ENCODE peak calls at places on chromosomes 6 and 20, in eight cellular contexts. M is tibial nerve, G is PC-9, A is psoas muscle, J is left ventricle myocardium inferior, E is HCT116, T is stomach, O is dorsolateral prefrontal cortex. W is an unnamed sample.

GRCh38 chr6:169820358-169820757 is 68.9 kb downstream of the ERMARD start:
- DNase-seq in T (no peak), G (no peak), J (no peak), M (no peak), E (no peak), A (no peak), O (no peak), W (no peak)

GRCh38 chr6:156379392-156379910 is 397.7 kb upstream of the ARID1B start:
- DNase-seq in E (no peak), J (no peak), M (no peak), T (no peak), O (no peak), G (no peak), A (no peak), W (no peak)

GRCh38 chr6:4931530-4932505 is 72.0 kb downstream of the RPP40 start:
- DNase-seq in A (no peak), O (no peak), E (no peak), G (peak), M (no peak), T (no peak), J (no peak), W (peak)

GRCh38 chr20:32287231-32287638 is 9.8 kb downstream of the KIF3B start:
- DNase-seq in G (no peak), E (no peak), T (no peak), O (no peak), M (no peak), A (no peak), J (no peak), W (no peak)

GRCh38 chr6:106360410-106360988 is at the start of gene CRYBG1:
- DNase-seq in G (peak), O (peak), J (peak), E (peak), M (no peak), A (peak), T (peak), W (peak)

GRCh38 chr6:7484666-7485065 is 56.8 kb upstream of the DSP start:
- DNase-seq in G (no peak), T (no peak), A (no peak), E (no peak), J (no peak), M (no peak), O (no peak), W (no peak)

GRCh38 chr6:144008501-144009245 is 614 bp upstream of the PLAGL1 start:
- DNase-seq in M (no peak), A (no peak), J (no peak), O (no peak), E (no peak), G (no peak), T (no peak), W (no peak)

GRCh38 chr6:1624848-1625341 is 15.2 kb downstream of the FOXC1 start:
- DNase-seq in G (peak), E (no peak), J (no peak), M (no peak), A (peak), O (no peak), T (no peak), W (no peak)

GRCh38 chr6:17580518-17581048 is 19.5 kb upstream of the FAM8A1 start:
- DNase-seq in J (peak), G (peak), O (peak), M (no peak), T (peak), A (peak), E (no peak), W (peak)

GRCh38 chr6:41449399-41450245 is 96.6 kb upstream of the FOXP4 start:
- DNase-seq in G (no peak), M (peak), O (no peak), E (no peak), A (peak), J (no peak), T (peak), W (no peak)

GRCh38 chr6:16302721-16303552 is 64.5 kb downstream of the GMPR start:
- DNase-seq in G (no peak), J (no peak), A (no peak), E (no peak), T (no peak), O (no peak), M (no peak), W (no peak)

GRCh38 chr20:34771680-34772081 is 53.8 kb downstream of the NCOA6 start:
- DNase-seq in G (no peak), J (no peak), T (no peak), O (no peak), A (no peak), E (no peak), M (no peak), W (no peak)

GRCh38 chr6:25934735-25935313 is 4.3 kb upstream of the SLC17A2 start:
- DNase-seq in J (no peak), E (no peak), M (no peak), G (no peak), T (no peak), A (no peak), O (no peak), W (no peak)

DNA sequence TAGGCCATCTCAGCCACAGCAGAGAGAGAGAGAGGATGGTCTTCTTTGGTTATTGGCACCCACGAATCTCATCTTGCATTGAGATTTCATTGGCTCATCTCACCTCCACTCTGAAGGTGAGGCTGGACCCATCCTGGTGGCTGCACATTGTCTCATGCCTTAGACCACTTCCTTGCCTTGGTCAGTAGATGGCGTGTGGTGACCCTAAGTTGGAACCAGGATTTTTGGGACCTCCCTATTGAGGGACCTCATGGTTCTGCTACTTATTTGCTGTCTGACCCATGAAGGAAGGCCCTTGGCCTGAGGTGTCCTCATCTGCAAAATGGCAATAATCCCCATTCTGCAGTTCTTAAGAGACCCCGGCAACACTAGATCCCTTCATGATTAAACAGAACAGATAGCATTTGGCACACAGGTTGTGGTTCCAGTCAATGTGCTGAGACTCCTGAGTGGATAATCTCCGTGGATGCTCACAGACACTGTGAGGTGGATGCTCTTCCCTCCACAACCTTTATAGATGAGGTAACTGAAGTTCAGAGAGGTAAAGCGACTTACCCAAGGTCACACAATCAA is 21.5 kb upstream of the AAR2 start:
- DNase-seq in G (no peak), O (no peak), M (no peak), E (no peak), T (no peak), A (no peak), J (no peak), W (peak)
- TF ChIP-seq CTCF in G (peak), O (peak), M (no peak), E (peak), T (no peak), A (peak), J (peak), W (peak)

GRCh38 chr20:45341579-45341938 is 6.7 kb downstream of the SDC4 start:
- DNase-seq in O (no peak), E (no peak), J (no peak), A (no peak), G (no peak), T (no peak), M (no peak), W (no peak)
- H3K27ac ChIP-seq in O (peak), E (peak), J (peak), A (peak), G (peak), T (peak), M (peak), W (peak)

GRCh38 chr6:75935473-75935793 is 137.0 kb downstream of the IMPG1 start:
- DNase-seq in M (no peak), E (no peak), G (no peak), T (no peak), J (no peak), O (no peak), A (no peak), W (no peak)
- TF ChIP-seq CTCF in M (no peak), E (no peak), G (no peak), T (no peak), J (no peak), O (no peak), A (no peak), W (no peak)

GRCh38 chr20:50196248-50196647 is 5.6 kb downstream of the CEBPB start:
- DNase-seq in M (no peak), T (no peak), G (no peak), A (no peak), E (no peak), J (no peak), O (no peak), W (no peak)
- H3K27ac ChIP-seq in M (peak), T (no peak), G (peak), A (no peak), E (no peak), J (no peak), O (no peak), W (peak)

GRCh38 chr20:41604002-41604401 is 14.2 kb downstream of the CHD6 start:
- DNase-seq in O (no peak), J (no peak), E (no peak), G (no peak), A (no peak), M (no peak), T (no peak), W (no peak)
- TF ChIP-seq CTCF in O (no peak), J (no peak), E (no peak), G (no peak), A (no peak), M (no peak), T (no peak), W (no peak)

W was measured in RWPE1.